ENCODE peak calls at places on chromosomes 13 and 19, in four cellular contexts. M is dorsolateral prefrontal cortex, P is heart right ventricle, N is neural progenitor cell. I is an unnamed sample. For H3K27me3, the result is how much of the 10 kb centered on the place peaks cover.

GRCh38 chr19:34253711-34254551 is 423 bp upstream of the GARRE1 start:
- DNase-seq in N (peak), M (peak), P (peak), I (no peak)

GRCh38 chr13:46963874-46964273 is 67.0 kb upstream of the HTR2A start:
- DNase-seq in P (no peak), M (no peak), N (no peak), I (no peak)

GRCh38 chr13:75195479-75196111 is 286.4 kb downstream of the TBC1D4 start:
- DNase-seq in P (no peak), N (peak), M (no peak), I (no peak)

GRCh38 chr13:51942189-51942588 is 69.1 kb downstream of the ATP7B start:
- DNase-seq in M (no peak), N (no peak), P (no peak), I (no peak)

GRCh38 chr19:6221878-6222746 is 57.7 kb downstream of the MLLT1 start:
- DNase-seq in M (no peak), N (no peak), P (no peak), I (no peak)

GRCh38 chr19:49395581-49396407 is 7.7 kb downstream of the KASH5 start:
- DNase-seq in M (no peak), N (peak), P (no peak), I (no peak)

GRCh38 chr13:48625396-48626076 is 28.2 kb upstream of the CYSLTR2 start:
- DNase-seq in M (no peak), P (no peak), N (no peak), I (no peak)

GRCh38 chr13:91111476-91112190 is 235.9 kb upstream of the MIR17HG start:
- DNase-seq in N (peak), M (no peak), P (no peak), I (no peak)

GRCh38 chr13:32125746-32126145 is 94.2 kb downstream of the FRY start:
- DNase-seq in P (no peak), N (no peak), M (no peak), I (no peak)

GRCh38 chr19:4059931-4060620 is 6.6 kb downstream of the ZBTB7A start:
- DNase-seq in M (no peak), N (no peak), P (peak), I (no peak)

DNA sequence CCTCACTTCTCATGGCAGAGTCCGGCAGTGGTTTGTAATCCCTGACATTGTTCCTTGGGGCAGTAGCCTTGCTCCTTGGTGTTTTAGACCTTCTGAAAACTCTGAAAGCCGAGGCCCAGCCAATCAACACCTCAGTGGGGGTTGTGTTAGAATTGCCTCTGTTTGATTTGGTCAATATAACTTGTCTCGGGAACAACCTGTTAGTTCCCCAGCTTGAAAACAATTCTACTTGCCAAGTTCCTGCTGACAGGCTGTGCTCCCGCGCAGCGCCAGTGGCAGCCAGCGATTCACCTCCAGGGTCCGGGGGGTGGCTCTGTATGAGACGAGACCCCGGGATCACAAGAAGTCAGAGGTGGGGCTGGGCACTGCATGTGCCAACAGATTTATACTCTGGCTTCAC is 81.4 kb upstream of the MEDAG start:
- DNase-seq in M (no peak), N (peak), P (no peak), I (no peak)
- H3K27ac ChIP-seq in M (no peak), N (no peak), P (no peak), I (no peak)

DNA sequence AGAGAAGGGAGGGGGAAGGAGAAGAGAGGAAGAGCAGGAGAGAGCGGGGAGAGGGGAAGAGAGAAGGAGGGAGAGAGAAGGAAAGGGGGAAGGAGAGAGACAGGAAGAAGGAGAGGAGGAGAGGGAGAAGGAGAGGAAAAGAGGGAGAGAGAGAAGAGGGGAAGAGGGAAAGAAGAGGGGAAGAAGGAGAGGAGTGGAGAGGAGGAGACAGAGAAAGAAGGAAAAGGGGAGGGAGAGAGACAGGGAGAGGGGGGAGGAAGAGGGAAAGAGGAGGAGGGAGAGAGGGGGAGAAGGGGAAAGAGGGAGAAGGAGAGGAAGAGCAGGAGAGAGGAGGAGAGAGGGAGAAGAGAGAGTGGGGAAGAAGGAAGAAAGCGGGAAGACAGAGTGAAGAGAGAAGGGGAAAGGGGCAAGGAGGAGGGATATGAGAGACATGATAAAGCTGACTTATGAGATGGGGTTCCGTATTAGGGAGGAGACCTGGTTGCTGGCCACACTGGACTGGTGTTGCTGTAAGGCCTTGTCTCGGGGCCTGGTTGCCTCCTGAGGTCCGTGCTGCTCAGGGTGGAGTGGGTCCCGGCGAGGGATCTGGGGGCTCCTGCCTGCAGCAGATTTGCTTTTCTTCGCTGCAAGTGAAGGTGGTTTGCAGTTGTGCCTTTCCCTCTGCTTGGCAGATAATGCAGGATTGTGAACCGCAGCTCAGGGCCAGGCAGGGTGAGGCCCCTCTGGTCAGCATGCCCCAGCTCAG is 139.5 kb downstream of the TEX29 start:
- DNase-seq in M (no peak), P (no peak), N (no peak), I (no peak)
- H3K27me3 ChIP-seq in M (under half), P (under half), N (under half), I (under half)

GRCh38 chr13:96068729-96069128 is 15.5 kb upstream of the UGGT2 start:
- DNase-seq in N (no peak), M (no peak), P (no peak), I (no peak)
- H3K27ac ChIP-seq in N (no peak), M (no peak), P (no peak), I (no peak)

DNA sequence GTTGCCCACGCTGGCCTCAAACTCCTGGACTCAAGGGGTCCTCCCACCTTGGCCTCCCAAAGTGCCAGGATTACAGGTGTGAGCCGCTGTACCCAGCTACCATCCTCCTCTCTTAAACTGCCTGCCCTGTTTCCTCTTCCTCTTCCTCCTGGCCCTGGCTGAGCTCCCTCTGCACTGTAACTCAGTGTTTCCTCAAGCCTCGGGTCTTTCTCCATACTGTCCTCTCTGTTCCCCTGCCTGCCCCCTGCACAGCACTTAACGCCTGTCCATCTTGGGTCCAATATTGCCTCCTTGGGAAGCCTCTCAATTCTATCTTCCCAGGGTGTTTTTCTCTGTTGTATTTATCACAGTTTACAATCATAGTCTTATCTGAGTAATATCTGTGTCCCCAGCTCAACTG is 6.1 kb downstream of the LIPE start:
- DNase-seq in M (no peak), P (no peak), N (no peak), I (no peak)
- H3K27me3 ChIP-seq in M (under half), P (under half), N (under half), I (under half)

GRCh38 chr13:45205124-45205523 is 4.3 kb upstream of the KCTD4 start:
- DNase-seq in M (no peak), P (no peak), N (no peak), I (no peak)
- H3K27ac ChIP-seq in M (no peak), P (no peak), N (no peak), I (peak)

DNA sequence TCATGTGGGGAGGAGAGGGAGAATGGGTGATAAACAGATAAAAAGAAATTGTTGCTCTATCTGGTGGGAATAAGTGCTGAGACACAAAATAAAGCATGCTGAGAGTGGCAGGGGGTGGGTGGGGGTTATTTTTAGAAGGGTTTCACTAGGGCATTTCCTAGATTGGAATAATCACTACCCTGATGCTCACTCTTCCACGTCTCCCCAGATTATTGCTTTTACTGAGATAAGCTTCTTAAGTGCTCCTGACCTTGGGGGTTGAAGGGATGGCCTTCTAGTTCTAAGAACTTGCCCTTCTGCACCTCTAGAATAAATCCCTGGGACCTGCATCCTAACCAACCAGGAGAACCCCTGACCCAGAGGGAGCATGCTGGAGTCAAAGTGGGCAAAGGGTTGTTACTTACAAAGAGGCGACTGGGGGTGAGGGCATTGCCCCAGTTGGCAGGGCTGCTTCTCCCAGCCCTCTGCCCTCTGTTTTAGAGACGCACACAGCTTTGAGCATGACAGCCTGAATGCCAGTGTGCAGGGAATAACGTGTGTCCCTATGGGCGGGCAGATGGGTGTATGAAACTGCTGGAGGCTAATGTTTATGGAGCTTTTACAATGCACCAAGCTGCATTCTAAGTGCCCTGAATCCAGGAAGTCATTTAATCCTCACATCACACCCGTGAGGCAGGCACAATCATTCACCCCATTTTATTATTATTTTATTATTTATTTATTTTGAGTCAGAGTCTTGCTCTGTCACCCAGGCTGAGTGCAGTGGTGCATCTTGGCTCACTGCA is 743 bp downstream of the RDH8 start:
- DNase-seq in N (no peak), P (no peak), M (no peak), I (no peak)
- H3K27me3 ChIP-seq in N (half or more), P (under half), M (under half), I (under half)

GRCh38 chr19:36573020-36573947 is at the start of gene ZNF529:
- DNase-seq in M (peak), N (peak), P (peak), I (peak)

GRCh38 chr19:36572593-36573019 is 486 bp downstream of the ZNF529 start:
- DNase-seq in N (no peak), P (no peak), M (no peak), I (no peak)

GRCh38 chr19:36577271-36577996 is 4.3 kb upstream of the ZNF529 start:
- DNase-seq in P (no peak), M (no peak), N (no peak), I (no peak)

GRCh38 chr19:36573948-36574726 is 1.0 kb upstream of the ZNF529 start:
- DNase-seq in P (no peak), M (no peak), N (no peak), I (no peak)

GRCh38 chr19:36574762-36575161 is 1.7 kb upstream of the ZNF529 start:
- DNase-seq in P (no peak), N (no peak), M (no peak), I (no peak)
- H3K27ac ChIP-seq in P (no peak), N (no peak), M (no peak), I (no peak)

DNA sequence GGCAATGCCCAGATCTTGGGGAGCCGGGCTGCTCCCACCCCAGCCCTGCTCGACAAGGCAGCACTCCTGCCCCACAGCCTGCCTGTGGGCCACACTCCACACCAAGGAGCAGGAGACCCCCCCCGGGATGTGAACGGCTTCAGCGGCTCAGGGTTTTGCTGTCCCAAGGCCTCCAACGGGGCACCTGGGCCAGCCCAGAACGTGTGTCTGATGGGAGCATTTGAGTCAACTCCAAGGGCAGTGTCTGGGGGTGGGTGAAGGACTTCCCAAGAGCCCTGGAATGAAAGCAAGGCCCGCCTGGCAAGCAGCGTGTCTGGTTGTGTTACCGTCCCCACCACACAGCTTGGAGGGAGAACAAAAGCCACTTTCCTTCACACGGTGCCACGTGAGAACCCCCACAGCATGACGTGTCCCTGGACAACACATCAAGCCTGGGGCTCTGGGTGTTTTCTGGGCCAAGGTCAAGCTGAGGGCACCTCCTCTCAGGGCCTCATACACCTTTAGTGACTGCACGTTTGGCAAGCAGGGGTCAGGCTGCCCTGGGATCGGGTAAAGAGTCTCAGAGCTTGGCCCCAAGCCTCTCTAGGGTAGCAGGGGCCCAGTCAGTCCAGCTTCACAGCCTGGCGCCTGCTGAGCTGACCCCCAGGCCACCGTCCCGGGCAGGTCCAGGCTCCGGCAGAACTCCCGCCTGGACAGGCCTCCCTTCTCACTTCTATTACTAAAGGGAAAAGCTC is 6.0 kb downstream of the C13orf46 start:
- DNase-seq in P (no peak), M (no peak), N (no peak), I (no peak)
- H3K27me3 ChIP-seq in P (under half), M (under half), N (under half), I (under half)

GRCh38 chr13:76711515-76712182 is 174.6 kb downstream of the KCTD12 start:
- DNase-seq in N (no peak), M (no peak), P (peak), I (peak)

GRCh38 chr13:76713280-76713679 is 172.9 kb downstream of the KCTD12 start:
- DNase-seq in N (no peak), M (no peak), P (no peak), I (no peak)

GRCh38 chr13:76717092-76717491 is 169.1 kb downstream of the KCTD12 start:
- DNase-seq in N (no peak), P (no peak), M (no peak), I (no peak)

GRCh38 chr13:76715621-76716020 is 170.6 kb downstream of the KCTD12 start:
- DNase-seq in P (no peak), M (no peak), N (peak), I (no peak)

DNA sequence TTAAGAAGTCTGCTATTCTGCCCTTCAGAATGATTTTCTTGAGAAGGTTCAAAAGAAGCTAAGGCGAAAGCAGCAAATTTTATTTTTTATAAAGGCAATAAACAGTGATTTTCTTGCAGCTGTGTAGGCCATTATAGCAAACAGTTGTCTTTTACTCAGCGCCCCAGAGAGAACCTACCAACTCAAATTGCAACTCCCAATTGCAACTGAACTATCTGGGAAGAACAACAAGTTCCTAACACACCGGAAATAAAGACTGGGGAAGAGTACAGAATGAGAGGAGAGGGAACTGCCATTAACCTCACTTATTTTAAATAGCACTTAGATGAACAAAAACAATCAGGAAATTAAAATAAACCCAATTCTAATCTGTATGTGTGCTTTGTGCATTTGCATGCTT is 171.2 kb downstream of the KCTD12 start:
- DNase-seq in N (no peak), M (no peak), P (no peak), I (no peak)
- H3K27ac ChIP-seq in N (no peak), M (no peak), P (peak), I (no peak)

DNA sequence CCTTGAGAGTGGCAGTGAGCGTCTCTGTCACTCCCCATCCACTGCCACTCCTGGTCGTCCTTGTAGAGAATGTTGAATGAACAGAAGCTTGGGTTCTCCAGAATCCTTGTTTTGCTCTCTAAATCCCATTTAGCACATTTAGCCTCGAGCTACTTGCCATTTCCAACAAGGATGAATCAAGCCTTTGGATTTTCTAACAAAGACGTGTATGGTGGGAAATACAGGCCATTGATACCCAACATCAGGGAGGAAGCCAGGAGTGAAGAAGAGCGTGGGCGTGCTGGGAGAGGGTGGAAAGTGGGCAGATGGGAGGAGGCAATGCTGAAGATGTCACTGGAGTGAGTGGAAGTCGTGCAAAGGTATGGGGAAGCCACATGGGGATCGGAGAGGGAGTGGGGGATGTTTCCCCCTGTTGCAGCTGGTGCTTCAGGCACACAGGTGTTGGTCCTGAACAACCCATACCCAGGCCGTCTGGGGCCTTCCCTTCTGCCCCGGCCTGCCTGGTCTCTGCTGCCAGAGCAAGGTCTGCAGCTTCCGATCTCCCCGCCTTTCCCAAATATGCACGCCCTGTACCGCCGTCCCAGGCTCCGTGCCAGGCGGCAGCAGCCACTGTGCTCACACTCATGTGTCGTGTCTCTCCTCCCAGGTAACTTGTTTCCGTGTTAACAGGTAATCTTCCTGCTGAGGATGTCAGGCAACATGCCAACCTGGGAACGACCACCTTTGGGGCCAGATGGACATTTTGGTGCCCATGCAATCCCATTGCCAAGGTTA is 48.7 kb downstream of the ZIC5 start:
- DNase-seq in M (no peak), P (no peak), N (no peak), I (no peak)
- H3K27me3 ChIP-seq in M (under half), P (under half), N (under half), I (under half)

I was measured in AG04450.